ENCODE peak calls at places on chromosome 1, in ten cellular contexts. One of them, this sample, is unnamed.

GRCh38 chr1:36389960-36390359 is 4.2 kb upstream of the STK40 start:
- DNase-seq in AG04449: no peak
- DNase-seq in GM23248: no peak
- DNase-seq in foreskin fibroblast: no peak
- DNase-seq in H1: no peak
- DNase-seq in epithelial cell of esophagus: no peak
- DNase-seq in CD8-positive, alpha-beta T cell: no peak
- DNase-seq in aorta: peak; percentile 37
- DNase-seq in naive thymus-derived CD4-positive, alpha-beta T cell: no peak
- DNase-seq in neural progenitor cell: no peak
- DNase-seq in this sample: no peak

GRCh38 chr1:115495603-115496002 is 146.2 kb upstream of the VANGL1 start:
- DNase-seq in AG04449: no peak
- DNase-seq in neural progenitor cell: no peak
- DNase-seq in aorta: no peak
- DNase-seq in epithelial cell of esophagus: peak; percentile 91
- DNase-seq in GM23248: peak; percentile 88
- DNase-seq in foreskin fibroblast: peak; percentile 16
- DNase-seq in naive thymus-derived CD4-positive, alpha-beta T cell: no peak
- DNase-seq in H1: peak; percentile 13
- DNase-seq in CD8-positive, alpha-beta T cell: no peak
- DNase-seq in this sample: peak; percentile 55

GRCh38 chr1:27634166-27634981 is 611 bp downstream of the FGR start:
- DNase-seq in CD8-positive, alpha-beta T cell: peak; percentile 43
- DNase-seq in H1: peak; percentile 67
- DNase-seq in naive thymus-derived CD4-positive, alpha-beta T cell: peak; percentile 32
- DNase-seq in neural progenitor cell: peak; percentile 45
- DNase-seq in GM23248: peak; percentile 61
- DNase-seq in aorta: no peak
- DNase-seq in epithelial cell of esophagus: no peak
- DNase-seq in AG04449: no peak
- DNase-seq in foreskin fibroblast: no peak
- DNase-seq in this sample: no peak

GRCh38 chr1:10064416-10065343 is 31.9 kb downstream of the UBE4B start:
- DNase-seq in naive thymus-derived CD4-positive, alpha-beta T cell: no peak
- DNase-seq in epithelial cell of esophagus: peak; percentile 47
- DNase-seq in foreskin fibroblast: no peak
- DNase-seq in GM23248: no peak
- DNase-seq in aorta: no peak
- DNase-seq in neural progenitor cell: no peak
- DNase-seq in CD8-positive, alpha-beta T cell: no peak
- DNase-seq in H1: no peak
- DNase-seq in AG04449: no peak
- DNase-seq in this sample: no peak

GRCh38 chr1:67566803-67567202 is 118.2 kb upstream of the GADD45A start:
- DNase-seq in neural progenitor cell: no peak
- DNase-seq in CD8-positive, alpha-beta T cell: no peak
- DNase-seq in epithelial cell of esophagus: peak; percentile 76
- DNase-seq in foreskin fibroblast: no peak
- DNase-seq in H1: no peak
- DNase-seq in AG04449: no peak
- DNase-seq in GM23248: peak; percentile 50
- DNase-seq in naive thymus-derived CD4-positive, alpha-beta T cell: no peak
- DNase-seq in aorta: no peak
- DNase-seq in this sample: no peak

GRCh38 chr1:16147615-16147926 is 8.3 kb downstream of the EPHA2 start:
- DNase-seq in foreskin fibroblast: no peak
- DNase-seq in neural progenitor cell: no peak
- DNase-seq in CD8-positive, alpha-beta T cell: no peak
- DNase-seq in naive thymus-derived CD4-positive, alpha-beta T cell: no peak
- DNase-seq in aorta: no peak
- DNase-seq in GM23248: no peak
- DNase-seq in AG04449: no peak
- DNase-seq in epithelial cell of esophagus: no peak
- DNase-seq in H1: no peak
- DNase-seq in this sample: no peak

GRCh38 chr1:66613187-66613586 is 79.2 kb downstream of the SGIP1 start:
- DNase-seq in foreskin fibroblast: no peak
- DNase-seq in naive thymus-derived CD4-positive, alpha-beta T cell: no peak
- DNase-seq in AG04449: no peak
- DNase-seq in CD8-positive, alpha-beta T cell: no peak
- DNase-seq in GM23248: no peak
- DNase-seq in neural progenitor cell: no peak
- DNase-seq in aorta: no peak
- DNase-seq in epithelial cell of esophagus: peak; percentile 13
- DNase-seq in H1: no peak
- DNase-seq in this sample: no peak

GRCh38 chr1:24010650-24011049 is 30.5 kb upstream of the SRSF10 start:
- DNase-seq in AG04449: no peak
- DNase-seq in H1: no peak
- DNase-seq in aorta: no peak
- DNase-seq in neural progenitor cell: no peak
- DNase-seq in naive thymus-derived CD4-positive, alpha-beta T cell: no peak
- DNase-seq in foreskin fibroblast: no peak
- DNase-seq in CD8-positive, alpha-beta T cell: no peak
- DNase-seq in epithelial cell of esophagus: no peak
- DNase-seq in GM23248: no peak
- DNase-seq in this sample: no peak

DNA sequence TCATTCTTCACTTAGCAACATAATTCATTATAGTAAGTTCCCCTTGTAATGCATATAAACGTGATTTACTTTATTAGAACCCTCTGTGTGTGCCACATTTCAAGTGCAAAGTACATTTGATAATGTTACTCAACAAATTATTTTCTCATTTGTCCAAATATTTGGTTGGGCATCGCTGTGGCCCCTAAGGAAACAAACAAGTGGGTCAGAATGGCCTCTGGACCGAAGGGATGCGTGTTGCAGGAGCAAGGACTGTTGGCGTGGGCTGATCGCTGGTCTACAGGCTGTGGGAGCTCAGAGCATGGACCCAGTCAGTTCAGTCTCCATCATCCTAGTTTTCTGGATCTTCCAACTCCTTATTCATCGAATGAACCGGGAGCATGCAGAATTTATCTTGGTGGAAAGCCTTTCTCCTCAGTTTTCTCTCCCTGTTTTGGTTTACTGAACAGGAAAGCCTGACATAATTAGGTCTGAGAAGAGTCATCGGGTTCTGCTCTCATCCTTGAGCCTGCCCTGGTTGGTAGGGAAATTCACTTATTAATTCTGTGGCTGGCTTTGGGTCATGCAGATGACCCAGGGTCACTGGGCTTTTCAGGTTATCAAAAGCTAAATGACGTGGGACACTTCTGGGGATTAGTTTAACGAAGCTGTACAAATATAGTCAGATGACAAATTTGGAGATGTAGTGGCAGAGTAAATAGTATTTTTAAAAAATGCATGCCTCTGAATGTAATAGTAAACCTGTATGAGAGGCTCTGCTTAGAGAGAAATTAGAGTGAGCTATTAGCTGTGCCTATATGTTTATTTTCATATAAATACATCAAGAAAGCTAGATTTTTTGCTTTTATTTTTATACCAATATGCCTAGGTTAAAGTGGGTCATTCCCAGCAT is 200.2 kb downstream of the SDCCAG8 start:
- DNase-seq in H1: no peak
- DNase-seq in epithelial cell of esophagus: no peak
- DNase-seq in aorta: no peak
- DNase-seq in neural progenitor cell: no peak
- DNase-seq in GM23248: no peak
- DNase-seq in foreskin fibroblast: no peak
- DNase-seq in AG04449: no peak
- DNase-seq in CD8-positive, alpha-beta T cell: no peak
- DNase-seq in naive thymus-derived CD4-positive, alpha-beta T cell: no peak
- DNase-seq in this sample: no peak
- H3K4me3 ChIP-seq in H1: no peak overlapping the region
- H3K4me3 ChIP-seq in epithelial cell of esophagus: no peak overlapping the region
- H3K4me3 ChIP-seq in aorta: no peak overlapping the region
- H3K4me3 ChIP-seq in neural progenitor cell: no peak overlapping the region
- H3K4me3 ChIP-seq in GM23248: no peak overlapping the region
- H3K4me3 ChIP-seq in foreskin fibroblast: no peak overlapping the region
- H3K4me3 ChIP-seq in AG04449: no peak overlapping the region
- H3K4me3 ChIP-seq in CD8-positive, alpha-beta T cell: no peak overlapping the region
- H3K4me3 ChIP-seq in naive thymus-derived CD4-positive, alpha-beta T cell: no peak overlapping the region
- H3K4me3 ChIP-seq in this sample: no peak overlapping the region

GRCh38 chr1:156402621-156403020 is 33.6 kb downstream of the RHBG start:
- DNase-seq in CD8-positive, alpha-beta T cell: no peak
- DNase-seq in foreskin fibroblast: no peak
- DNase-seq in aorta: no peak
- DNase-seq in naive thymus-derived CD4-positive, alpha-beta T cell: no peak
- DNase-seq in H1: no peak
- DNase-seq in epithelial cell of esophagus: no peak
- DNase-seq in neural progenitor cell: no peak
- DNase-seq in AG04449: no peak
- DNase-seq in GM23248: no peak
- DNase-seq in this sample: no peak

GRCh38 chr1:156400191-156400920 is 31.3 kb downstream of the RHBG start:
- DNase-seq in neural progenitor cell: no peak
- DNase-seq in foreskin fibroblast: no peak
- DNase-seq in naive thymus-derived CD4-positive, alpha-beta T cell: no peak
- DNase-seq in H1: no peak
- DNase-seq in aorta: no peak
- DNase-seq in AG04449: no peak
- DNase-seq in CD8-positive, alpha-beta T cell: no peak
- DNase-seq in GM23248: no peak
- DNase-seq in epithelial cell of esophagus: no peak
- DNase-seq in this sample: no peak

GRCh38 chr1:156401175-156401574 is 32.2 kb downstream of the RHBG start:
- DNase-seq in CD8-positive, alpha-beta T cell: no peak
- DNase-seq in GM23248: no peak
- DNase-seq in aorta: no peak
- DNase-seq in foreskin fibroblast: no peak
- DNase-seq in AG04449: no peak
- DNase-seq in naive thymus-derived CD4-positive, alpha-beta T cell: no peak
- DNase-seq in neural progenitor cell: no peak
- DNase-seq in H1: no peak
- DNase-seq in epithelial cell of esophagus: no peak
- DNase-seq in this sample: no peak

GRCh38 chr1:156399355-156400125 is 30.5 kb downstream of the RHBG start:
- DNase-seq in CD8-positive, alpha-beta T cell: no peak
- DNase-seq in neural progenitor cell: peak; percentile 46
- DNase-seq in AG04449: no peak
- DNase-seq in GM23248: no peak
- DNase-seq in aorta: no peak
- DNase-seq in foreskin fibroblast: no peak
- DNase-seq in naive thymus-derived CD4-positive, alpha-beta T cell: no peak
- DNase-seq in epithelial cell of esophagus: no peak
- DNase-seq in H1: no peak
- DNase-seq in this sample: no peak

GRCh38 chr1:156401681-156402081 is 32.7 kb downstream of the RHBG start:
- DNase-seq in CD8-positive, alpha-beta T cell: no peak
- DNase-seq in epithelial cell of esophagus: no peak
- DNase-seq in GM23248: no peak
- DNase-seq in AG04449: no peak
- DNase-seq in aorta: no peak
- DNase-seq in foreskin fibroblast: no peak
- DNase-seq in H1: no peak
- DNase-seq in neural progenitor cell: peak; percentile 69
- DNase-seq in naive thymus-derived CD4-positive, alpha-beta T cell: no peak
- DNase-seq in this sample: no peak
- H3K4me3 ChIP-seq in CD8-positive, alpha-beta T cell: no peak overlapping the region
- H3K4me3 ChIP-seq in epithelial cell of esophagus: no peak overlapping the region
- H3K4me3 ChIP-seq in GM23248: no peak overlapping the region
- H3K4me3 ChIP-seq in AG04449: no peak overlapping the region
- H3K4me3 ChIP-seq in aorta: no peak overlapping the region
- H3K4me3 ChIP-seq in foreskin fibroblast: no peak overlapping the region
- H3K4me3 ChIP-seq in H1: no peak overlapping the region
- H3K4me3 ChIP-seq in neural progenitor cell: no peak overlapping the region
- H3K4me3 ChIP-seq in naive thymus-derived CD4-positive, alpha-beta T cell: no peak overlapping the region
- H3K4me3 ChIP-seq in this sample: no peak overlapping the region

GRCh38 chr1:112849425-112849966 is 106.5 kb downstream of the SLC16A1 start:
- DNase-seq in GM23248: peak; percentile 68
- DNase-seq in neural progenitor cell: peak; percentile 67
- DNase-seq in aorta: no peak
- DNase-seq in naive thymus-derived CD4-positive, alpha-beta T cell: no peak
- DNase-seq in epithelial cell of esophagus: peak; percentile 38
- DNase-seq in H1: peak; percentile 81
- DNase-seq in AG04449: no peak
- DNase-seq in foreskin fibroblast: peak; percentile 23
- DNase-seq in CD8-positive, alpha-beta T cell: no peak
- DNase-seq in this sample: no peak

GRCh38 chr1:112855152-112855836 is 100.7 kb downstream of the SLC16A1 start:
- DNase-seq in AG04449: no peak
- DNase-seq in GM23248: peak; percentile 30
- DNase-seq in foreskin fibroblast: no peak
- DNase-seq in naive thymus-derived CD4-positive, alpha-beta T cell: no peak
- DNase-seq in H1: no peak
- DNase-seq in CD8-positive, alpha-beta T cell: no peak
- DNase-seq in neural progenitor cell: no peak
- DNase-seq in aorta: no peak
- DNase-seq in epithelial cell of esophagus: peak; percentile 55
- DNase-seq in this sample: no peak

GRCh38 chr1:112852934-112853333 is 103.1 kb downstream of the SLC16A1 start:
- DNase-seq in neural progenitor cell: no peak
- DNase-seq in H1: no peak
- DNase-seq in CD8-positive, alpha-beta T cell: no peak
- DNase-seq in foreskin fibroblast: no peak
- DNase-seq in AG04449: no peak
- DNase-seq in naive thymus-derived CD4-positive, alpha-beta T cell: no peak
- DNase-seq in epithelial cell of esophagus: no peak
- DNase-seq in aorta: no peak
- DNase-seq in GM23248: no peak
- DNase-seq in this sample: no peak

GRCh38 chr1:112852276-112852675 is 103.7 kb downstream of the SLC16A1 start:
- DNase-seq in aorta: no peak
- DNase-seq in H1: no peak
- DNase-seq in CD8-positive, alpha-beta T cell: no peak
- DNase-seq in neural progenitor cell: no peak
- DNase-seq in naive thymus-derived CD4-positive, alpha-beta T cell: no peak
- DNase-seq in epithelial cell of esophagus: no peak
- DNase-seq in foreskin fibroblast: no peak
- DNase-seq in AG04449: no peak
- DNase-seq in GM23248: no peak
- DNase-seq in this sample: no peak

DNA sequence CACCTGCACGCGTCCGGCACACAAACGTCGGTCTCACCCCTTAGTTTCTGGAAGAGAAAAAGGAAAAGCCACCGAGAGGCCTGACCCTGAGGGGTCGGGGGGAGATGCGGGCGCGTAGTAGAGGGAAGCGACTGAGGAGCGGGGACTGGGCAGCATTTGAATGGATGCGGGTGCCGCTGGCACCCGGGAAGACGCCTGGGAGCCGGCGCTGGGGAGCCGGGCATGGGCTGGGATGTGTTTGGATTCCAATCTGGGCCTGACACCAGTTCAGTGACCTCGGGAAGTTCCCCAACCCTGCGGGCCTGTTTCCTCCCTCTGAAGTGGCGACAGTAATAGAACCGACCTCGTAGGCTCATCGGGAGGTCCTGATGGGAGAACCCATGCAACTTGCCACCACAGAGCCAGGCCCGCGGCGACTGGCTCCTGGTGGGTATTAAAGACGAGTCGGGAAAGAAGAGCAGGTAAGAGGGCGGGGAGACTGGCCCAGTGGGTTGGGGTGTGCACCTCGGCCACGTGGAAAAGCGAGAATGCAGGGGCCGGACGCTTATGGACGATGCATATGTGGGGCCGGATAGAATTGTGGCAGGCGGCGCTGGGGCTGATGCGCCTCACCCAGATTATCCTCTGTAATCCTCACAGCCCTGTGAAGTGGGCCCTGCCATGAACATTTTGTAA is 105.9 kb downstream of the SLC16A1 start:
- DNase-seq in neural progenitor cell: no peak
- DNase-seq in H1: peak; percentile 67
- DNase-seq in epithelial cell of esophagus: no peak
- DNase-seq in GM23248: peak; percentile 42
- DNase-seq in aorta: no peak
- DNase-seq in naive thymus-derived CD4-positive, alpha-beta T cell: no peak
- DNase-seq in CD8-positive, alpha-beta T cell: no peak
- DNase-seq in foreskin fibroblast: no peak
- DNase-seq in AG04449: no peak
- DNase-seq in this sample: no peak
- H3K4me3 ChIP-seq in neural progenitor cell: peak overlapping the region; percentile 39
- H3K4me3 ChIP-seq in H1: peak overlapping the region; percentile 14
- H3K4me3 ChIP-seq in epithelial cell of esophagus: peak overlapping the region; percentile 50
- H3K4me3 ChIP-seq in GM23248: peak overlapping the region; percentile 67
- H3K4me3 ChIP-seq in aorta: no peak overlapping the region
- H3K4me3 ChIP-seq in naive thymus-derived CD4-positive, alpha-beta T cell: no peak overlapping the region
- H3K4me3 ChIP-seq in CD8-positive, alpha-beta T cell: no peak overlapping the region
- H3K4me3 ChIP-seq in foreskin fibroblast: peak overlapping the region; percentile 53
- H3K4me3 ChIP-seq in AG04449: peak overlapping the region; percentile 59
- H3K4me3 ChIP-seq in this sample: peak overlapping the region; percentile 44

GRCh38 chr1:162631546-162632233 is 574 bp upstream of the DDR2 start:
- DNase-seq in foreskin fibroblast: peak; percentile 79
- DNase-seq in epithelial cell of esophagus: no peak
- DNase-seq in aorta: peak; percentile 52
- DNase-seq in naive thymus-derived CD4-positive, alpha-beta T cell: no peak
- DNase-seq in AG04449: no peak
- DNase-seq in GM23248: peak; percentile 85
- DNase-seq in CD8-positive, alpha-beta T cell: no peak
- DNase-seq in H1: no peak
- DNase-seq in neural progenitor cell: no peak
- DNase-seq in this sample: no peak
- H3K4me3 ChIP-seq in foreskin fibroblast: peak overlapping the region; percentile 79
- H3K4me3 ChIP-seq in epithelial cell of esophagus: no peak overlapping the region
- H3K4me3 ChIP-seq in aorta: peak overlapping the region; percentile 99
- H3K4me3 ChIP-seq in naive thymus-derived CD4-positive, alpha-beta T cell: no peak overlapping the region
- H3K4me3 ChIP-seq in AG04449: peak overlapping the region; percentile 62
- H3K4me3 ChIP-seq in GM23248: peak overlapping the region; percentile 100
- H3K4me3 ChIP-seq in CD8-positive, alpha-beta T cell: no peak overlapping the region
- H3K4me3 ChIP-seq in H1: no peak overlapping the region
- H3K4me3 ChIP-seq in neural progenitor cell: no peak overlapping the region
- H3K4me3 ChIP-seq in this sample: peak overlapping the region; percentile 64

This sample was measured in HFF-Myc.